ENCODE peak calls at places on chromosomes 6 and 20, in ten cellular contexts. S, L, X, F, B, H, N, U, W and C are unnamed samples.
A peak's percentile ranks its signal among the peaks of the same experiment; 100 is the strongest.

GRCh38 chr6:63904844-63905243 is 269.2 kb downstream of the PHF3 start:
- DNase-seq in S (no peak), L (peak; percentile 82), X (no peak), F (no peak), B (peak; percentile 21), H (no peak), N (peak; percentile 95), U (no peak), W (peak; percentile 78), C (peak; percentile 46)

GRCh38 chr6:138539882-138540281 is 40.6 kb upstream of the NHSL1 start:
- DNase-seq in S (no peak), L (no peak), X (no peak), F (no peak), B (no peak), H (no peak), N (peak; percentile 45), U (no peak), W (no peak), C (no peak)

GRCh38 chr6:14567031-14567430 is 449.5 kb downstream of the CD83 start:
- DNase-seq in S (no peak), L (no peak), X (no peak), F (no peak), B (no peak), H (no peak), N (no peak), U (no peak), W (no peak), C (no peak)

GRCh38 chr6:34378470-34378869 is 14.0 kb downstream of the NUDT3 start:
- DNase-seq in S (no peak), L (peak; percentile 13), X (no peak), F (no peak), B (no peak), H (no peak), N (no peak), U (no peak), W (no peak), C (peak; percentile 56)

GRCh38 chr6:158619922-158620801 is 24.4 kb downstream of the DYNLT1 start:
- DNase-seq in S (no peak), L (no peak), X (no peak), F (no peak), B (no peak), H (no peak), N (no peak), U (no peak), W (no peak), C (no peak)

GRCh38 chr6:116531675-116532570 is 13.6 kb downstream of the TRAPPC3L start:
- DNase-seq in S (peak; percentile 21), L (peak; percentile 74), X (peak; percentile 26), F (peak; percentile 90), B (peak; percentile 31), H (peak; percentile 52), N (peak; percentile 87), U (peak; percentile 52), W (peak; percentile 41), C (no peak)

GRCh38 chr6:84422380-84422968 is 195.0 kb upstream of the CEP162 start:
- DNase-seq in S (peak; percentile 13), L (no peak), X (peak; percentile 46), F (peak; percentile 93), B (no peak), H (peak; percentile 17), N (peak; percentile 72), U (peak; percentile 15), W (peak; percentile 3), C (no peak)

GRCh38 chr20:57782631-57783041 is 72.8 kb upstream of the PMEPA1 start:
- DNase-seq in S (no peak), L (no peak), X (no peak), F (peak; percentile 54), B (no peak), H (no peak), N (no peak), U (no peak), W (no peak), C (no peak)

GRCh38 chr6:156967852-156968251 is 190.7 kb downstream of the ARID1B start:
- DNase-seq in S (no peak), L (no peak), X (no peak), F (no peak), B (no peak), H (no peak), N (no peak), U (no peak), W (no peak), C (no peak)

GRCh38 chr6:161377116-161377515 is 103.3 kb upstream of the AGPAT4 start:
- DNase-seq in S (no peak), L (no peak), X (no peak), F (no peak), B (no peak), H (no peak), N (no peak), U (no peak), W (no peak), C (no peak)
- TF ChIP-seq CTCF in S (no peak), L (no peak), X (no peak), F (no peak), B (no peak), H (no peak), N (no peak), U (no peak), W (no peak), C (no peak)

DNA sequence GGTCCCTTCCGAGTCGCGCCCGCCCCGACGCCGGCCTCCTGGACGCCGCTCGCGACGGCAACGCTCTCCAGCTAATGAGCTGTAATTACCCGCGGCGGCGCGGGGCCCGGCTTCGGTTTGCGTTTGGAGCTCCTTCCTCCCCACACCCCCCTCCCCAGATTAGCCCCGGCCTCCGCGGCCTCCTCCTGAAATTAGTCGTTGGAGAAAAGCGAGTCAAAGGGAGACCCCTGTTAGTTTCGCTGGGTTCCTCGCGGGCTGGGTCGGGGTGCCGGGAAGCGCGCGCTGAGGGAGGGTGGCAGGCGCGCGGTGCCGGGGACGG is 4.7 kb downstream of the FOXC1 start:
- DNase-seq in S (no peak), L (no peak), X (no peak), F (peak; percentile 74), B (no peak), H (no peak), N (no peak), U (no peak), W (no peak), C (no peak)
- H3K4me3 ChIP-seq in S (no peak overlapping the region), L (no peak overlapping the region), X (peak overlapping the region; percentile 77), F (peak overlapping the region; percentile 80), B (peak overlapping the region; percentile 75), H (no peak overlapping the region), N (peak overlapping the region; percentile 85), U (peak overlapping the region; percentile 75), W (peak overlapping the region; percentile 70), C (peak overlapping the region; percentile 72)

DNA sequence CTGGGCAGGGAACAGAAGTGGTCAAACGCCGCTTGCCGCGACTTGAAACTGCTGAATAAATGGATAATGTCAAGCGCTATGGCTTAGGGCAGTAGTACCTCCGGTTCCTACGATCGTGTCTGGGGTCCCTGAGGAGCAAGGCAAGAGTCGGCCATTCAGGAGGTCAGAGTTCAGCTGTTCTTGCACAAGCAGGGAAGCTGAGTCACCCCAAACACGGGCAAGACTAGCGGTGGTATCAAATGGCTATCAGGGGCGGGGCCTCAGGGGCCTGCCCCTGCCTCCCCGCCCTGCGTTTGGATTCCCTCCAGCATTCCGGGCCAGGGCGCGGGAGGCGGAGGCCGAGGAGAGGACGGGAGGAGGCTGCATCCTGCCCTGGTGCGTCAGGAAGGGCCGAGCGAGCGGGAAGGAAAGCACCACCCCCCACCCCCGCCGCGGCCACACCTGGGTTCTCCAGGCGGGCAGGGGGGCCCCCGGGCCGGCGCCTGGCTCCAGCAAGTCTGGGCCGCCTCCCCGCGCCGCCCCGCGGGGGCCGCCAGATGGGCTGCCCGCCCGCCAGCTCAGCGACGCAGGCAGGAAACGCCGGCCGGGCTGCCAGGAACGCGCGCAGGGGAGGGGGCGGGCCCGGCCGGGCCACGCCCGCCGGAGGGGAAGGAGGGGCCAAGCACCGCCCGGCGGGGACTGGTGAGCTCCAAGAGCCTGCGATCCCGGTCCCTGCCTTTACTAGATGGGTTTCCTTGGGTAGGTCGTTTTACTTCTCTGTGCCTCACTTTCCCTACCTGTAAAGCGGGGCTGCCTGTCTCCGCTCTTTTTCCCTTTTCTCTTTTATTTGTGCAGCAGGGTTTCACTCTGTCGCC is 32.2 kb upstream of the ID1 start:
- DNase-seq in S (peak; percentile 98), L (peak; percentile 97), X (peak; percentile 92), F (peak; percentile 99), B (peak; percentile 94), H (peak; percentile 98), N (peak; percentile 98), U (peak; percentile 97), W (peak; percentile 94), C (peak; percentile 97)
- TF ChIP-seq CTCF in S (peak; percentile 6), L (no peak), X (no peak), F (no peak), B (no peak), H (no peak), N (no peak), U (no peak), W (no peak), C (no peak)

DNA sequence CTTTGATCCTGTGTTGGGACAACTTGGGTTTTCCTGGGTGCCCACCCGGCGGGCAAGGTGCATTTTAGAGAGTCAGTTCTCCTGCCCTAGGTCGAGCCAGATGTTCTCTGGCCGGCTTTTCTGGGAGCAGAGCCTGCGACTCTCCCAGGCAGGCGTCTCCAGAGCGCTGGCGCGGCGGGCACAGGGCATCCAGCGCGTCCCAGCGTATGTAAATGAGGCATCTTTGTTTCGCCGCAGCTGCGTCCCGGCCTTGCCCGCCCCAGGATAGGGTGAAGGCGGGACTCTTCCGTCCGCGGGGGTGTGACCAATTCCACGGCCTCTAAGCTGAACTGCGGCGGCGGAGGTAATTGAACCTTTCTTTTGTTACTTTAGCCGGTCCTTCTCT is 9.1 kb downstream of the GRIK2 start:
- DNase-seq in S (peak; percentile 4), L (no peak), X (no peak), F (peak; percentile 84), B (no peak), H (no peak), N (no peak), U (no peak), W (no peak), C (no peak)
- H3K4me3 ChIP-seq in S (no peak overlapping the region), L (peak overlapping the region; percentile 50), X (peak overlapping the region; percentile 63), F (peak overlapping the region; percentile 76), B (peak overlapping the region; percentile 44), H (no peak overlapping the region), N (peak overlapping the region; percentile 52), U (peak overlapping the region; percentile 59), W (peak overlapping the region; percentile 51), C (peak overlapping the region; percentile 21)